ENCODE peak calls at places on chromosomes 11 and 22, in nine cellular contexts. B, M, X, R, S, J, A, K and W are unnamed samples.

GRCh38 chr22:23547818-23548500 is 32.1 kb downstream of the IGLL1 start:
- DNase-seq in B (peak; percentile 10), X (no peak), M (no peak), S (no peak), K (no peak), R (no peak), A (no peak), J (no peak), W (no peak)

GRCh38 chr22:20761536-20761935 is 12.4 kb upstream of the SERPIND1 start:
- DNase-seq in M (no peak), S (no peak), A (no peak), J (no peak), R (peak; percentile 55), X (no peak), K (no peak), B (no peak), W (no peak)

GRCh38 chr11:122778148-122778547 is 60.2 kb upstream of the CRTAM start:
- DNase-seq in X (no peak), K (no peak), A (no peak), R (peak; percentile 65), S (peak; percentile 44), J (no peak), M (no peak), B (peak; percentile 61), W (no peak)

GRCh38 chr11:126499124-126499752 is 143.8 kb downstream of the ST3GAL4 start:
- DNase-seq in R (no peak), M (no peak), X (no peak), A (no peak), S (no peak), K (no peak), B (no peak), J (no peak), W (no peak)

GRCh38 chr22:35792501-35792900 is 74.8 kb downstream of the APOL5 start:
- DNase-seq in J (no peak), X (no peak), M (no peak), A (no peak), B (no peak), R (no peak), S (no peak), K (no peak), W (no peak)

GRCh38 chr22:37566329-37566837 is 6.1 kb downstream of the CDC42EP1 start:
- DNase-seq in S (no peak), B (no peak), X (no peak), J (peak; percentile 45), K (no peak), A (no peak), R (no peak), M (peak; percentile 41), W (no peak)

GRCh38 chr22:27554106-27554814 is 247.3 kb downstream of the MN1 start:
- DNase-seq in R (peak; percentile 20), S (peak; percentile 46), X (peak; percentile 40), A (no peak), K (peak; percentile 69), J (no peak), B (no peak), M (no peak), W (no peak)

GRCh38 chr11:45226901-45227300 is 59.2 kb downstream of the SYT13 start:
- DNase-seq in S (no peak), M (no peak), A (no peak), J (no peak), K (no peak), X (no peak), R (no peak), B (no peak), W (no peak)

GRCh38 chr22:47284360-47284759 is 521.9 kb downstream of the TBC1D22A start:
- DNase-seq in A (no peak), K (no peak), B (no peak), X (no peak), J (no peak), S (no peak), M (no peak), R (no peak), W (no peak)

GRCh38 chr11:6911946-6912345 is 8.9 kb upstream of the OR2D3 start:
- DNase-seq in B (peak; percentile 37), K (peak; percentile 36), M (no peak), J (peak; percentile 38), X (no peak), R (peak; percentile 68), S (no peak), A (no peak), W (no peak)

GRCh38 chr11:64643258-64643881 is 52.4 kb downstream of the SLC22A12 start:
- DNase-seq in B (no peak), J (no peak), A (peak; percentile 87), X (peak; percentile 86), S (no peak), M (no peak), K (no peak), R (no peak), W (no peak)

GRCh38 chr11:27227744-27228143 is 135.3 kb downstream of the CCDC34 start:
- DNase-seq in M (no peak), X (no peak), S (no peak), B (no peak), K (no peak), J (no peak), A (no peak), R (no peak), W (no peak)

GRCh38 chr11:93952082-93952780 is 68.9 kb upstream of the HEPHL1 start:
- DNase-seq in S (no peak), K (no peak), A (no peak), B (no peak), M (no peak), J (no peak), R (no peak), X (no peak), W (no peak)

GRCh38 chr11:68439355-68440065 is 21.0 kb upstream of the PPP6R3 start:
- DNase-seq in J (no peak), R (no peak), S (no peak), B (no peak), M (no peak), A (peak; percentile 30), K (no peak), X (peak; percentile 50), W (no peak)

GRCh38 chr11:104073950-104074349 is 37.5 kb downstream of the DDI1 start:
- DNase-seq in A (peak; percentile 23), R (peak; percentile 58), X (no peak), K (no peak), B (peak; percentile 75), M (no peak), S (peak; percentile 16), J (no peak), W (no peak)

GRCh38 chr22:29167032-29167911 is 38.4 kb upstream of the EMID1 start:
- DNase-seq in S (no peak), K (no peak), A (no peak), M (peak; percentile 20), R (no peak), X (no peak), J (no peak), B (no peak), W (no peak)

GRCh38 chr22:31956360-31956759 is 12.0 kb downstream of the YWHAH start:
- DNase-seq in R (no peak), K (no peak), A (no peak), M (no peak), S (no peak), B (no peak), J (no peak), X (no peak), W (no peak)

GRCh38 chr11:128814856-128815705 is 52.0 kb downstream of the KCNJ1 start:
- DNase-seq in R (peak; percentile 86), M (no peak), K (peak; percentile 72), J (peak; percentile 20), X (peak; percentile 94), A (peak; percentile 98), B (peak; percentile 76), S (peak; percentile 87), W (peak; percentile 74)
- H3K4me3 ChIP-seq in R (no peak overlapping the region), M (no peak overlapping the region), K (no peak overlapping the region), J (no peak overlapping the region), X (peak overlapping the region; percentile 25), A (peak overlapping the region; percentile 49), B (no peak overlapping the region), S (no peak overlapping the region), W (no peak overlapping the region)

GRCh38 chr22:44363980-44364749 is 51.4 kb upstream of the SHISAL1 start:
- DNase-seq in J (no peak), B (no peak), R (no peak), S (no peak), X (no peak), A (no peak), K (no peak), M (no peak), W (peak; percentile 79)
- H3K27me3 ChIP-seq in J (no peaks in the 10 kb centered on the region), B (no peaks in the 10 kb centered on the region), R (no peaks in the 10 kb centered on the region), S (peaks cover 36% of the 10 kb centered on the region), X (no peaks in the 10 kb centered on the region), A (no peaks in the 10 kb centered on the region), K (no peaks in the 10 kb centered on the region), M (no peaks in the 10 kb centered on the region), W (no peaks in the 10 kb centered on the region)

GRCh38 chr11:66999555-66999954 is 23.4 kb upstream of the SYT12 start:
- DNase-seq in B (no peak), R (no peak), S (no peak), A (no peak), J (no peak), X (no peak), M (no peak), K (no peak), W (no peak)
- H3K27ac ChIP-seq in B (no peak overlapping the region), R (no peak overlapping the region), S (no peak overlapping the region), A (no peak overlapping the region), J (no peak overlapping the region), X (no peak overlapping the region), M (no peak overlapping the region), K (no peak overlapping the region), W (no peak overlapping the region)

GRCh38 chr11:12088047-12088481 is 22.3 kb upstream of the MICAL2 start:
- DNase-seq in B (peak; percentile 86), M (no peak), A (no peak), J (no peak), K (peak; percentile 71), R (peak; percentile 77), S (peak; percentile 88), X (no peak), W (peak; percentile 83)

GRCh38 chr11:12086271-12087074 is 23.9 kb upstream of the MICAL2 start:
- DNase-seq in R (peak; percentile 97), B (peak; percentile 93), A (no peak), M (no peak), X (no peak), K (peak; percentile 95), S (peak; percentile 99), J (no peak), W (peak; percentile 90)

GRCh38 chr11:12088531-12088930 is 21.9 kb upstream of the MICAL2 start:
- DNase-seq in X (no peak), R (no peak), J (no peak), B (no peak), K (no peak), M (no peak), A (no peak), S (no peak), W (no peak)

GRCh38 chr11:12085371-12086251 is 24.8 kb upstream of the MICAL2 start:
- DNase-seq in J (no peak), M (no peak), B (no peak), R (peak; percentile 64), X (no peak), K (no peak), S (peak; percentile 76), A (no peak), W (no peak)

DNA sequence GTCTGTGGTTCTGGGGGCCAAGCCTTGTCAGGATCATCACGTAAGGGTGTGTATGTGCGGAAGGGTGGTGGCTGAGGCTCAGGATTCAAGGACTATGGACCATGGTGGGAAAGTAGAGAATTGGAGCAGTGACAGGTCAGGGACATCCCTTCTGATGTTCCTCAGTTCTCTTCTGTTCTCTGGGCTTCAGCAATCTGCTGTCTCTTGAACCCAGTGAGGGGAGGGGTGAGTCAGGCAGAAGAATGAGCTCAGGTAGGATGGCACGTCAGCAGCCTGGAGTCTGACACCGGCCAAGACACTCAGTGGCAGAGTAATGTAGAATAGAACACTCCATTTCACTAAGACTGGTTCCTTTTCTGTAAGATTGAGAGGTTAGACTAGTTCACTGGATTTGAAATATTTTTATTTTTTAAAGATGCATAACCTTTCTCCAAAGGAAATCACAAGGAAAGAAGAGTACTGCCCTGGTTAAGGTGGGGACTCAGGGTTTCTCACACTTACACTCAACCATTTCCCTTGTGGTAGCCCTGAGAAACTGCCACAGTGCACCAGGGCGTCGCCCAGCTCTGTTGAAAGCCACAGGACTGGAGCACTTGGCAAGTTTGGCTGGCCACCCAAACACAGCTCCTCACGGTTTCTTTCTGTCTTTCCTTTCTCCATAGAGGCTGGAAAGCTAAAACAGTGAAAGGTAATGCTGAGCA is 23.2 kb upstream of the MICAL2 start:
- DNase-seq in S (peak; percentile 88), M (peak; percentile 44), A (peak; percentile 36), J (no peak), K (peak; percentile 82), R (peak; percentile 78), X (no peak), B (peak; percentile 87), W (no peak)
- H3K4me3 ChIP-seq in S (peak overlapping the region; percentile 39), M (peak overlapping the region; percentile 19), A (no peak overlapping the region), J (no peak overlapping the region), K (peak overlapping the region; percentile 0), R (peak overlapping the region; percentile 46), X (no peak overlapping the region), B (peak overlapping the region; percentile 34), W (no peak overlapping the region)